ENCODE peak calls at places on chromosomes 6 and 20, in eight cellular contexts. M is hepatocyte, L is HCT116, V is SK-N-SH, K is neural progenitor cell, N is MM.1S, R is PC-3, U is GM23338. I is an unnamed sample.

GRCh38 chr6:149754573-149754972 is 5.0 kb downstream of the PCMT1 start:
- DNase-seq in L (no peak), R (no peak), V (no peak), K (no peak), M (no peak), U (no peak), N (no peak), I (no peak)

GRCh38 chr6:156828280-156828703 is 51.1 kb downstream of the ARID1B start:
- DNase-seq in U (no peak), M (peak), N (no peak), V (no peak), L (peak), R (peak), K (no peak), I (no peak)

GRCh38 chr20:312067-312466 is 13.3 kb upstream of the SOX12 start:
- DNase-seq in V (no peak), L (no peak), M (no peak), R (no peak), U (no peak), K (no peak), N (no peak), I (no peak)

GRCh38 chr20:47305667-47306066 is 50.8 kb downstream of the ZMYND8 start:
- DNase-seq in R (no peak), M (no peak), V (no peak), K (no peak), N (no peak), U (no peak), L (no peak), I (no peak)

GRCh38 chr20:57654998-57655811 is 35.0 kb upstream of the ZBP1 start:
- DNase-seq in N (no peak), U (peak), L (no peak), K (no peak), V (peak), R (peak), M (no peak), I (peak)

GRCh38 chr6:151544453-151544852 is 50.6 kb downstream of the CCDC170 start:
- DNase-seq in V (no peak), L (no peak), N (no peak), U (no peak), R (no peak), M (no peak), K (no peak), I (no peak)

GRCh38 chr6:169800668-169801395 is 49.4 kb downstream of the ERMARD start:
- DNase-seq in M (peak), R (peak), L (peak), U (no peak), K (no peak), N (peak), V (no peak), I (no peak)

GRCh38 chr6:169205176-169206160 is 48.2 kb downstream of the THBS2 start:
- DNase-seq in N (no peak), U (no peak), V (no peak), L (no peak), K (no peak), R (no peak), M (no peak), I (no peak)

GRCh38 chr20:59013959-59014608 is 5.1 kb upstream of the TUBB1 start:
- DNase-seq in M (no peak), R (no peak), K (no peak), N (no peak), U (no peak), L (no peak), V (no peak), I (no peak)

GRCh38 chr6:132391391-132392291 is 9.6 kb downstream of the MOXD1 start:
- DNase-seq in U (peak), V (no peak), L (no peak), R (peak), K (peak), N (no peak), M (peak), I (no peak)

GRCh38 chr6:26170951-26171841 is 84.0 kb downstream of the HFE start:
- DNase-seq in L (no peak), R (no peak), U (no peak), V (no peak), K (no peak), M (no peak), N (no peak), I (peak)

DNA sequence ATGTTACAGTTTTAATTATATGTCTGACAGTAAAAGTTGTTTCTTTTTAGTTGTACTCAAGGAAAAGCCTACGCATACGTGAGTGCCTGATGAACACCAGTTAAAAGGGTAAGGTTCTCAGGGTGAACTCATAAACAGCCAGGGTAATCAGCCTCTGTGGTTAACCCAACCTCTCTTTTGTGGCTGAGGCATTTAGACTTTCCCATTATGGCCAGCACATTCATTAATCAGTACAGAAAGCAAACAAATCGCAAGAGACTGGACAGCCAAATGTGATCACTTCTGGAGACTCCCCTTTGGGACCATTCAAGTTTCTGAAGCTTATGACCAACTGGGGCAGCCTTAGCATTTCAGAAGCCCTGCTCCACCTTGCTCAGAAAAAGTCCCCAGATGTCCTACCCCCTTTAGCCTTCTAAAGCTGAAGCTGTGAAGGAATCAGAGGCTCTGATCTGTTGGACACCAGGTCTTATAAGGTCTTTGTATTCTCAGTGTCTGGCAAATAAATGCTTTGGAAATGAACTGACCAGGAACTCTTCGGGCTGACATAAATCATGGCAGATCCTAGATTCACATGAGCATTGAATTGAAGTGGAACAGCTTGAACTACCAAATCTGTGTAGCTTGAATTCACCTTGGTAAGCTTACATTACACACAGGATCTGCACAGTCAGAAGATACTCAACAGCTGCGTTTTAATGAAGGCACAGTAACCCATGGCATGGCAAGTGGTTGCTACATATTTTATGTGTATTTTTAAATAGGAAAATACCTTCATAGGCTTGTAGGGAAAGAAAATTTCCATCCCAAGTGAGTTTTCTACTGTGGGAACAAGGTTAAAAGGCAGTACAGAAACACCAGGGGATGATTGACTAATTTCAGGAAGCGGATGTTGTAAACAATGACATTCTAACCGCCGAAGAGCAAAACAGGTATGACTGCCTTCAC is 18.7 kb downstream of the IL20RA start:
- DNase-seq in R (peak), V (no peak), U (no peak), L (no peak), K (no peak), M (no peak), N (no peak), I (no peak)
- TF ChIP-seq CTCF in R (no peak), V (no peak), U (no peak), L (no peak), K (no peak), M (no peak), N (no peak), I (no peak)

GRCh38 chr6:27809067-27809938 is 102.9 kb downstream of the OR2B2 start:
- DNase-seq in N (no peak), K (no peak), R (no peak), L (no peak), V (no peak), U (no peak), M (no peak), I (peak)

GRCh38 chr6:27811383-27811782 is 100.8 kb downstream of the OR2B2 start:
- DNase-seq in K (no peak), U (no peak), M (no peak), L (no peak), V (no peak), R (peak), N (peak), I (peak)

GRCh38 chr6:27812078-27812804 is 100.0 kb downstream of the OR2B2 start:
- DNase-seq in L (no peak), N (peak), U (no peak), M (no peak), V (no peak), K (no peak), R (peak), I (peak)

GRCh38 chr6:27810768-27811298 is 101.4 kb downstream of the OR2B2 start:
- DNase-seq in N (peak), U (peak), M (no peak), R (peak), K (no peak), V (no peak), L (no peak), I (peak)

GRCh38 chr6:27809939-27810767 is 102.0 kb downstream of the OR2B2 start:
- DNase-seq in K (peak), L (peak), N (peak), M (peak), V (peak), R (peak), U (peak), I (peak)
- TF ChIP-seq EZH2phosphoT487 in K (no peak), L (no peak), N (no peak), M (no peak), V (no peak), R (no peak), U (no peak), I (no peak)

GRCh38 chr6:31729979-31730630 is 1.0 kb upstream of the DDAH2 start:
- DNase-seq in L (peak), K (peak), R (peak), U (peak), V (peak), N (peak), M (peak), I (peak)

GRCh38 chr6:31729515-31729978 is 448 bp upstream of the DDAH2 start:
- DNase-seq in V (peak), R (peak), L (peak), K (peak), M (peak), U (peak), N (peak), I (peak)

GRCh38 chr6:31727717-31728671 is 1.1 kb downstream of the DDAH2 start:
- DNase-seq in V (no peak), L (no peak), N (peak), M (no peak), R (no peak), K (no peak), U (no peak), I (peak)

GRCh38 chr6:31730631-31731086 is 1.6 kb upstream of the DDAH2 start:
- DNase-seq in K (peak), U (no peak), N (no peak), V (no peak), M (no peak), L (no peak), R (no peak), I (no peak)

DNA sequence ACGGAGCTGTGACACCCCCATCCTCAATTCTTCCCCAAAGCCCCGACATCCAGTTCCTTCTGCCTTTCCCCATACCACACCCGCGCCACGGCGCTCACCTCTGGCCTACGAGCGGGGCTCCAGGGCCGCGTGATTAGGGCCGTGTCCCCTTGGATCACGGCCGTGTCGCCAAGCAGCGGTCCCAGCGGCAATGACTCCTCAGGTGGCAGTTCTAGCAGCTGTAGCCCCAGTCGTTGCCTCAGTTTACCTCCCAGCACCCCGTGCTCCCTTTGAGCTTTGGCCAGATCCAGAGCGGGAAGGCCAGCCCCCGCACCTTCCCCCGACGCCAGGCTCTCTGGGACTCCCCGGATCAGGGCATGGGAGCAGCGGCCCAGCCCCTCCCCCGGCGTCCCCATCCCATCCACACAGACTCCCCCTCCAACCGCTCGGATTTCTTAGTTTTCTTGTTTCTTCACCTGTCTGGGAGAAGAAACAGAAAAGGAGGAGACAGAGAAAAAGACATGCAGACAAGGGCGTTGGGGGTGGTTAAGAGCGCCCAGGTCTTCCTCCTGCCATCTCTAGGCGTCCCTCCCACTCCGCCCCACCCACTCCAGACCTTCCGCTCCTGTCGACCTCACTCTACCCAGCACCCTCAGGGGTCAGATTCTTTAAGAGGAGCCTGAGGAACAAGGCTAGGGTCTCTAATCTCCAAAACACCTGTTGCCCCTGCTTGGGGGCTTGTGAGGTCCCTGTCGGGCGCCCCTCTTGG is at the start of gene DDAH2:
- DNase-seq in K (no peak), R (no peak), M (peak), U (no peak), N (no peak), L (no peak), V (no peak), I (no peak)
- TF ChIP-seq CTCF in K (no peak), R (no peak), M (peak), U (no peak), N (peak), L (no peak), V (peak), I (peak)

DNA sequence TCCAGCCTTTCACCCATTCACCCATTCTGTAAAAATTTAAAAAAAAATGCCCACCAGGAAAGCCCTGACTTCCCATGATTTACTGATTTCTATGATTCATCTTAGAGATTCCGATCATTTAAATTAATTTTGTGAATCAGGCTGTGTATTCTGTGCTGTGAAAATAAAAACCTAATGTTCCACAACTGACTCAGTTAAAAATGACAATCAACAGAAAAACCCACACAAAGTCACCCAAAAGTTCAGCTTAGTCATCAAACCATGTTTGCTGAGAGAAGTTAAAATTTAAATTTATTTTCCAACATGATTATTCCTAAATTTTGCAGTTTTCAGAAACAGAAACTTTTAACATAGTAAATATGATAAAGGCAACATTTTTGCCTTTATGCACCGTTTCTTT is 509.8 kb downstream of the TENT5A start:
- DNase-seq in N (no peak), K (no peak), U (no peak), L (no peak), R (no peak), V (no peak), M (no peak), I (no peak)
- TF ChIP-seq EZH2phosphoT487 in N (no peak), K (no peak), U (no peak), L (no peak), R (no peak), V (no peak), M (no peak), I (no peak)